ENCODE peak calls at places on chromosomes 13 and 19, in eight cellular contexts. L is smooth muscle cell of the brain vasculature; N is pancreas; E is Peyer's patch; G is mucosa of gallbladder; U is activated CD4-positive, alpha-beta T cell treated with anti-CD3 and anti-CD28 coated beads for 4 hours; D is stimulated activated CD4-positive, alpha-beta T cell treated with anti-CD3 and anti-CD28 coated beads, TNF-alpha, amount 100 ng/mL, for 1 hour; F is stimulated activated CD8-positive, alpha-beta memory T cell treated with anti-CD3 and anti-CD28 coated beads, Interleukin-15, amount 100 ng/mL, for 48 hours. O is an unnamed sample.

GRCh38 chr13:114099191-114099590 is 33.2 kb downstream of the RASA3 start:
- DNase-seq in L (no peak), N (peak), E (peak), G (peak), U (no peak), D (no peak), F (no peak), O (no peak)

GRCh38 chr19:30003862-30004261 is 61.8 kb downstream of the URI1 start:
- DNase-seq in L (no peak), N (no peak), E (no peak), G (no peak), U (no peak), D (no peak), F (no peak), O (no peak)

GRCh38 chr19:1427221-1427620 is 11.0 kb upstream of the RPS15 start:
- DNase-seq in L (no peak), N (no peak), E (no peak), G (no peak), U (no peak), D (no peak), F (no peak), O (no peak)

GRCh38 chr19:23305555-23305954 is 55.4 kb upstream of the ZNF724 start:
- DNase-seq in L (no peak), N (no peak), E (no peak), G (no peak), U (no peak), D (no peak), F (no peak), O (no peak)

GRCh38 chr19:35347171-35347929 is at the start of gene FFAR1:
- DNase-seq in L (no peak), N (no peak), E (peak), G (peak), U (peak), D (peak), F (peak), O (peak)

GRCh38 chr19:869245-870177 is 10.0 kb downstream of the CFD start:
- DNase-seq in L (peak), N (no peak), E (peak), G (peak), U (no peak), D (no peak), F (no peak), O (no peak)

GRCh38 chr13:95524270-95524901 is 28.1 kb upstream of the CLDN10 start:
- DNase-seq in L (no peak), N (no peak), E (no peak), G (no peak), U (no peak), D (no peak), F (no peak), O (no peak)

GRCh38 chr19:47157455-47158321 is 27.1 kb downstream of the SAE1 start:
- DNase-seq in L (no peak), N (no peak), E (peak), G (peak), U (peak), D (no peak), F (no peak), O (peak)

GRCh38 chr19:49799271-49799797 is 13.8 kb downstream of the FUZ start:
- DNase-seq in L (no peak), N (peak), E (peak), G (no peak), U (no peak), D (no peak), F (no peak), O (no peak)

GRCh38 chr19:3536429-3537100 is 2.4 kb upstream of the TEKTIP1 start:
- DNase-seq in L (no peak), N (peak), E (no peak), G (no peak), U (no peak), D (no peak), F (no peak), O (no peak)

GRCh38 chr13:101751488-101751887 is 299.0 kb downstream of the ITGBL1 start:
- DNase-seq in L (peak), N (no peak), E (no peak), G (no peak), U (no peak), D (no peak), F (no peak), O (no peak)

GRCh38 chr13:34578471-34578870 is 363.6 kb upstream of the NBEA start:
- DNase-seq in L (no peak), N (no peak), E (no peak), G (no peak), U (no peak), D (no peak), F (no peak), O (no peak)

GRCh38 chr19:3833578-3834348 is 35.1 kb downstream of the ZFR2 start:
- DNase-seq in L (no peak), N (no peak), E (no peak), G (no peak), U (no peak), D (no peak), F (no peak), O (no peak)

GRCh38 chr13:27128825-27129627 is 42.6 kb downstream of the USP12 start:
- DNase-seq in L (no peak), N (no peak), E (no peak), G (no peak), U (no peak), D (no peak), F (no peak), O (no peak)

GRCh38 chr13:28049215-28049614 is 51.2 kb downstream of the FLT3 start:
- DNase-seq in L (no peak), N (no peak), E (no peak), G (no peak), U (no peak), D (no peak), F (no peak), O (no peak)

GRCh38 chr19:10142701-10143375 is 23.1 kb upstream of the EIF3G start:
- DNase-seq in L (no peak), N (no peak), E (peak), G (peak), U (peak), D (no peak), F (no peak), O (peak)

GRCh38 chr13:92473736-92474465 is 752.7 kb upstream of the GPC6 start:
- DNase-seq in L (no peak), N (no peak), E (no peak), G (peak), U (no peak), D (no peak), F (no peak), O (no peak)

GRCh38 chr13:67299731-67300130 is 69.6 kb upstream of the PCDH9 start:
- DNase-seq in L (no peak), N (no peak), E (no peak), G (no peak), U (no peak), D (no peak), F (no peak), O (no peak)

GRCh38 chr13:28204043-28204442 is 65.7 kb downstream of the PAN3 start:
- DNase-seq in L (no peak), N (no peak), E (no peak), G (no peak), U (no peak), D (no peak), F (no peak), O (no peak)

GRCh38 chr19:5211217-5211822 is 129.3 kb downstream of the PTPRS start:
- DNase-seq in L (no peak), N (no peak), E (no peak), G (no peak), U (no peak), D (no peak), F (no peak), O (no peak)